ENCODE peak calls at places on chromosomes 11 and 22, in six cellular contexts. F, V, K, Z, C and H are unnamed samples.

GRCh38 chr11:86152006-86152862 is 83.3 kb upstream of the PICALM start:
- DNase-seq in F (no peak), V (no peak), K (no peak), Z (peak), C (peak), H (no peak)

GRCh38 chr11:6557761-6558674 is 45.4 kb downstream of the RRP8 start:
- DNase-seq in F (no peak), V (no peak), K (no peak), Z (no peak), C (no peak), H (no peak)

GRCh38 chr11:134178275-134178674 is 45.5 kb downstream of the NCAPD3 start:
- DNase-seq in F (no peak), V (no peak), K (no peak), Z (no peak), C (no peak), H (no peak)

GRCh38 chr22:35486116-35486631 is 54.5 kb upstream of the RASD2 start:
- DNase-seq in F (no peak), V (no peak), K (no peak), Z (no peak), C (no peak), H (no peak)

GRCh38 chr11:60069471-60069870 is 13.0 kb downstream of the MS4A3 start:
- DNase-seq in F (no peak), V (no peak), K (no peak), Z (no peak), C (no peak), H (no peak)

GRCh38 chr22:27677895-27678458 is 123.6 kb downstream of the MN1 start:
- DNase-seq in F (no peak), V (no peak), K (no peak), Z (no peak), C (no peak), H (no peak)

GRCh38 chr11:64856382-64857227 is 12.2 kb upstream of the CDC42BPG start:
- DNase-seq in F (peak), V (peak), K (peak), Z (peak), C (peak), H (no peak)

GRCh38 chr11:1564535-1565172 is 7.4 kb downstream of the DUSP8 start:
- DNase-seq in F (peak), V (peak), K (peak), Z (peak), C (peak), H (peak)

GRCh38 chr22:23054531-23055257 is 15.6 kb upstream of the GNAZ start:
- DNase-seq in F (peak), V (no peak), K (no peak), Z (no peak), C (no peak), H (peak)

GRCh38 chr11:45765836-45766235 is 39.1 kb upstream of the SLC35C1 start:
- DNase-seq in F (no peak), V (no peak), K (no peak), Z (no peak), C (peak), H (no peak)

GRCh38 chr11:1208361-1209261 is 14.3 kb upstream of the MUC5B start:
- DNase-seq in F (no peak), V (peak), K (peak), Z (no peak), C (no peak), H (peak)

GRCh38 chr22:28247667-28248363 is 328.8 kb upstream of the PITPNB start:
- DNase-seq in F (no peak), V (no peak), K (no peak), Z (no peak), C (no peak), H (no peak)

GRCh38 chr11:109123811-109124787 is 297.9 kb upstream of the C11orf87 start:
- DNase-seq in F (no peak), V (no peak), K (no peak), Z (no peak), C (peak), H (no peak)

GRCh38 chr11:99199336-99199735 is 178.6 kb downstream of the CNTN5 start:
- DNase-seq in F (peak), V (no peak), K (no peak), Z (no peak), C (peak), H (no peak)

GRCh38 chr11:97996762-97997161 is 1024.0 kb upstream of the CNTN5 start:
- DNase-seq in F (no peak), V (no peak), K (no peak), Z (no peak), C (no peak), H (no peak)

GRCh38 chr11:60957188-60957587 is 5.2 kb upstream of the SLC15A3 start:
- DNase-seq in F (no peak), V (no peak), K (no peak), Z (no peak), C (peak), H (no peak)

GRCh38 chr11:118304227-118304808 is at the start of gene CD3E:
- DNase-seq in F (no peak), V (peak), K (no peak), Z (no peak), C (no peak), H (no peak)

GRCh38 chr11:116109228-116109627 is 605.0 kb upstream of the CADM1 start:
- DNase-seq in F (peak), V (no peak), K (no peak), Z (peak), C (no peak), H (no peak)

GRCh38 chr11:7196396-7197146 is 55.1 kb upstream of the SYT9 start:
- DNase-seq in F (no peak), V (no peak), K (no peak), Z (no peak), C (no peak), H (no peak)

GRCh38 chr11:2538951-2539735 is 94.3 kb downstream of the KCNQ1 start:
- DNase-seq in F (no peak), V (peak), K (peak), Z (no peak), C (no peak), H (no peak)

GRCh38 chr11:19730373-19730772 is 17.7 kb downstream of the NAV2 start:
- DNase-seq in F (peak), V (peak), K (peak), Z (no peak), C (no peak), H (no peak)

GRCh38 chr11:28144808-28145207 is 36.6 kb downstream of the METTL15 start:
- DNase-seq in F (no peak), V (no peak), K (no peak), Z (peak), C (peak), H (no peak)

GRCh38 chr22:38294193-38294592 is 21.4 kb upstream of the TMEM184B start:
- DNase-seq in F (no peak), V (no peak), K (no peak), Z (no peak), C (no peak), H (no peak)

GRCh38 chr11:10735532-10736465 is 15.2 kb upstream of the CTR9 start:
- DNase-seq in F (peak), V (peak), K (peak), Z (peak), C (peak), H (peak)
- TF ChIP-seq CTCF in F (peak), V (peak), K (peak), Z (peak), C (peak), H (peak)

GRCh38 chr11:4482445-4482844 is at the start of gene OR52K1:
- DNase-seq in F (no peak), V (no peak), K (no peak), Z (no peak), C (no peak), H (no peak)

GRCh38 chr11:4479676-4480075 is 2.8 kb upstream of the OR52K1 start:
- DNase-seq in F (no peak), V (no peak), K (no peak), Z (peak), C (no peak), H (no peak)

GRCh38 chr11:4480577-4481539 is 1.6 kb upstream of the OR52K1 start:
- DNase-seq in F (no peak), V (no peak), K (no peak), Z (peak), C (no peak), H (no peak)

GRCh38 chr11:4484310-4484709 is 1.9 kb downstream of the OR52K1 start:
- DNase-seq in F (no peak), V (no peak), K (no peak), Z (peak), C (no peak), H (no peak)
- TF ChIP-seq CTCF in F (no peak), V (no peak), K (no peak), Z (no peak), C (no peak), H (no peak)

GRCh38 chr22:40995821-40996220 is 44.6 kb downstream of the RBX1 start:
- DNase-seq in F (no peak), V (no peak), K (no peak), Z (no peak), C (no peak), H (no peak)
- TF ChIP-seq CTCF in F (no peak), V (no peak), K (no peak), Z (no peak), C (no peak), H (no peak)

DNA sequence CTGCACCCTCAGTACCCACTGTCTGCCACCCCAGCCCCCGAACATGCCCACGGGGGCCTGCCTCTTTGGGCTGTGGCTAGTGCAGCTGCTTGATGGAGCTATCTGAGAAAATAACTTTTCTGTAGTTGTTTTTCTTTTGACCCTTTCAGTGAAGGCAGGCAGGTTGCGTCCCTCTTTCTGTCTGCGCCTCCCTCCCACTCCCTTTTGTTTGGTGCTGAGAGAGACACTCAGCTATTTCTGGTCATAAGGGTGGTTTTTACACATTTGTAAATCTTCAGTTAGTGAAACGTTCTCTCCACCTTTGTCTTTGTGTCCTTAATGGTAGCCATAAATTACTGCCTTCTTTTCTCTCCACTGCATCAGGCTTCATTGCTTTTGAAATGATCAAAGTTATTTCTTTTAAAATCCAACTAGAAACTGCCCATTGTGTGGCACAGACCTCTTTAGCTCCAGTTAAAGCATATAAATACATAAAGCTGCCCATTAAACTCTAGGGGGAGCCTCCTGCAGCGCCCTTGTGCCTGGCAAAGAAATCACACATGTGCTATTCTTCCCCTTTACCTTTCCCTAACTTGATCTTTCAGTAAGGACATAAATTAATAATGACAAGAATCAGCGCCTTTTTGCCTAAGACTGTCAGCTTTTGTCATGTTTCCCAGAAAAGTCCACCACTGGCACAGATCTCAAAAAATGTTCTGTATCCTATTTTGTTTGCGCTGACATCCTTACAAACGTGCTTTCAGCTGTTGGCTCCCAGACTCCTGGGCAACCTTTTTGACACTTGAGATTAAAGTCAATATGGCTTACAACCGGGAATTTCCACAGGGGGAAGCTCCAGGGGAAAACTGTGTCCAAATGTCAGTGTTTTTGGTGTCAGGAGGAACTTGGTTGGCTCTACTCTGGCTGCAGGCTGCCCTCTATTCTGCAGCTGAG is 1.7 kb upstream of the SCUBE2 start:
- DNase-seq in F (no peak), V (no peak), K (no peak), Z (peak), C (peak), H (no peak)
- TF ChIP-seq CTCF in F (peak), V (peak), K (no peak), Z (peak), C (peak), H (peak)

GRCh38 chr11:105609341-105609781 is 512 bp upstream of the GRIA4 start:
- DNase-seq in F (peak), V (no peak), K (no peak), Z (peak), C (peak), H (no peak)
- TF ChIP-seq CTCF in F (peak), V (peak), K (no peak), Z (peak), C (peak), H (peak)

DNA sequence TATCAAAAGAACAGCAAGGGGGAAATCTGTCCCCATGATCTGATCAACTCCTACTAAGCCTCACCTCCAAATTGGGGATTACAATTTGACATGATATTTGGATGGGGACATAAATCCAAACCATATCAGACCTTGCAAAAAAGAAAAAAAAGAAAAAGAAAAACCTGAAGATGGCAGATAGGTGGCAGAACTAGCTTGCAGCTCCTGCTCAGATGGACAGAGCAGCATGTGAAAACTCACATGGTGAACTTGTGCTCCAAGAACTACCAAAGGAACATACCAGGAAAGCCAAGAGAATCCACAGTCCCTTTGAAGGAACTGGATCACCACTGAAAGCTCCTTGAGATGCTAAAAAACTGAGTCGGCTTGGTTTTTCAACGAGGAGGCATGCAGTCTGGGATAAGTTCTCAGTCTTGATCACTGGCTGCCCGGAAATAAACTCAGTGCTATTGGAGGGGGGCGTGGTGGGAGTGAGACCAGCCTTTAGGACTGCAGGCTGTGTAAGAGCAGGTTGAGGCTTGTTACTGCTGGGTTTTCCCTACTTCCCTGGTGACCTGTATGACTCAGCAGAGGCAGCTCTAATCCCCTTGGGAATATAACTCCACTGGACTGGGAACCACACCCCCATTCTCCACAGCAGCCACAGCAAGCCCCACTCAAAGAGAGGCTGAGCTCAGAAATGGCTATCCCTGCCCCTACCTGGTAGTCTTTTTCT is 358.3 kb upstream of the ARHGAP42 start:
- DNase-seq in F (peak), V (no peak), K (no peak), Z (peak), C (no peak), H (no peak)
- TF ChIP-seq CTCF in F (peak), V (no peak), K (no peak), Z (peak), C (no peak), H (no peak)